ENCODE peak calls at places on chromosomes 2 and 18, in six cellular contexts. One of them, this sample, is unnamed.

GRCh38 chr2:53787255-53787910 is 539 bp downstream of the ERLEC1 start:
- DNase-seq in body of pancreas: no peak
- DNase-seq in cardiac fibroblast: no peak
- DNase-seq in GM12865: no peak
- DNase-seq in HFFc6: peak
- DNase-seq in CD8-positive, alpha-beta T cell: peak
- DNase-seq in this sample: no peak

GRCh38 chr2:3189961-3190360 is 187.7 kb downstream of the EIPR1 start:
- DNase-seq in body of pancreas: no peak
- DNase-seq in cardiac fibroblast: no peak
- DNase-seq in GM12865: peak
- DNase-seq in HFFc6: no peak
- DNase-seq in CD8-positive, alpha-beta T cell: no peak
- DNase-seq in this sample: no peak

GRCh38 chr18:27198036-27198435 is 12.9 kb upstream of the CHST9 start:
- DNase-seq in body of pancreas: no peak
- DNase-seq in cardiac fibroblast: no peak
- DNase-seq in GM12865: no peak
- DNase-seq in HFFc6: no peak
- DNase-seq in CD8-positive, alpha-beta T cell: no peak
- DNase-seq in this sample: no peak

GRCh38 chr2:160015746-160016145 is 46.7 kb downstream of the PLA2R1 start:
- DNase-seq in body of pancreas: no peak
- DNase-seq in cardiac fibroblast: peak
- DNase-seq in GM12865: no peak
- DNase-seq in HFFc6: peak
- DNase-seq in CD8-positive, alpha-beta T cell: no peak
- DNase-seq in this sample: no peak

GRCh38 chr18:23585007-23585871 is 1.1 kb downstream of the NPC1 start:
- DNase-seq in body of pancreas: no peak
- DNase-seq in cardiac fibroblast: peak
- DNase-seq in GM12865: peak
- DNase-seq in HFFc6: peak
- DNase-seq in CD8-positive, alpha-beta T cell: peak
- DNase-seq in this sample: no peak

GRCh38 chr2:129437775-129438174 is 541.7 kb upstream of the RAB6C start:
- DNase-seq in body of pancreas: no peak
- DNase-seq in cardiac fibroblast: no peak
- DNase-seq in GM12865: no peak
- DNase-seq in HFFc6: no peak
- DNase-seq in CD8-positive, alpha-beta T cell: no peak
- DNase-seq in this sample: no peak

GRCh38 chr2:216690451-216691209 is 4.7 kb downstream of the IGFBP5 start:
- DNase-seq in body of pancreas: no peak
- DNase-seq in cardiac fibroblast: peak
- DNase-seq in GM12865: no peak
- DNase-seq in HFFc6: peak
- DNase-seq in CD8-positive, alpha-beta T cell: no peak
- DNase-seq in this sample: no peak

GRCh38 chr18:59265246-59266018 is 7.8 kb downstream of the RAX start:
- DNase-seq in body of pancreas: no peak
- DNase-seq in cardiac fibroblast: no peak
- DNase-seq in GM12865: peak
- DNase-seq in HFFc6: no peak
- DNase-seq in CD8-positive, alpha-beta T cell: no peak
- DNase-seq in this sample: no peak

GRCh38 chr2:55056024-55056521 is 5.8 kb upstream of the RTN4 start:
- DNase-seq in body of pancreas: no peak
- DNase-seq in cardiac fibroblast: peak
- DNase-seq in GM12865: no peak
- DNase-seq in HFFc6: no peak
- DNase-seq in CD8-positive, alpha-beta T cell: no peak
- DNase-seq in this sample: no peak

GRCh38 chr18:47893047-47893446 is 37.4 kb downstream of the SMAD2 start:
- DNase-seq in body of pancreas: no peak
- DNase-seq in cardiac fibroblast: no peak
- DNase-seq in GM12865: no peak
- DNase-seq in HFFc6: no peak
- DNase-seq in CD8-positive, alpha-beta T cell: no peak
- DNase-seq in this sample: no peak

GRCh38 chr2:224401641-224402342 is at the start of gene FAM124B:
- DNase-seq in body of pancreas: peak
- DNase-seq in cardiac fibroblast: peak
- DNase-seq in GM12865: peak
- DNase-seq in HFFc6: peak
- DNase-seq in CD8-positive, alpha-beta T cell: peak
- DNase-seq in this sample: no peak

GRCh38 chr2:136919682-136920081 is 154.3 kb downstream of the THSD7B start:
- DNase-seq in body of pancreas: no peak
- DNase-seq in cardiac fibroblast: no peak
- DNase-seq in GM12865: no peak
- DNase-seq in HFFc6: no peak
- DNase-seq in CD8-positive, alpha-beta T cell: no peak
- DNase-seq in this sample: no peak

GRCh38 chr2:60317831-60318230 is 235.6 kb downstream of the BCL11A start:
- DNase-seq in body of pancreas: no peak
- DNase-seq in cardiac fibroblast: no peak
- DNase-seq in GM12865: peak
- DNase-seq in HFFc6: no peak
- DNase-seq in CD8-positive, alpha-beta T cell: no peak
- DNase-seq in this sample: no peak

GRCh38 chr2:17059452-17059851 is 393.8 kb upstream of the CYRIA start:
- DNase-seq in body of pancreas: no peak
- DNase-seq in cardiac fibroblast: no peak
- DNase-seq in GM12865: no peak
- DNase-seq in HFFc6: no peak
- DNase-seq in CD8-positive, alpha-beta T cell: no peak
- DNase-seq in this sample: no peak

GRCh38 chr18:26549103-26549485 is 741 bp upstream of the KCTD1 start:
- DNase-seq in body of pancreas: no peak
- DNase-seq in cardiac fibroblast: peak
- DNase-seq in GM12865: peak
- DNase-seq in HFFc6: peak
- DNase-seq in CD8-positive, alpha-beta T cell: no peak
- DNase-seq in this sample: peak

GRCh38 chr2:132390076-132390475 is 26.5 kb upstream of the GPR39 start:
- DNase-seq in body of pancreas: no peak
- DNase-seq in cardiac fibroblast: no peak
- DNase-seq in GM12865: no peak
- DNase-seq in HFFc6: no peak
- DNase-seq in CD8-positive, alpha-beta T cell: no peak
- DNase-seq in this sample: no peak

GRCh38 chr18:10461989-10462388 is 7.6 kb downstream of the APCDD1 start:
- DNase-seq in body of pancreas: no peak
- DNase-seq in cardiac fibroblast: no peak
- DNase-seq in GM12865: no peak
- DNase-seq in HFFc6: no peak
- DNase-seq in CD8-positive, alpha-beta T cell: no peak
- DNase-seq in this sample: no peak

GRCh38 chr2:44920751-44921150 is 20.8 kb upstream of the SIX3 start:
- DNase-seq in body of pancreas: no peak
- DNase-seq in cardiac fibroblast: no peak
- DNase-seq in GM12865: no peak
- DNase-seq in HFFc6: no peak
- DNase-seq in CD8-positive, alpha-beta T cell: no peak
- DNase-seq in this sample: no peak

GRCh38 chr18:54961016-54961423 is 1.8 kb upstream of the CCDC68 start:
- DNase-seq in body of pancreas: no peak
- DNase-seq in cardiac fibroblast: peak
- DNase-seq in GM12865: peak
- DNase-seq in HFFc6: no peak
- DNase-seq in CD8-positive, alpha-beta T cell: no peak
- DNase-seq in this sample: no peak

GRCh38 chr18:38493991-38494559 is 928.5 kb upstream of the CELF4 start:
- DNase-seq in body of pancreas: no peak
- DNase-seq in cardiac fibroblast: no peak
- DNase-seq in GM12865: peak
- DNase-seq in HFFc6: no peak
- DNase-seq in CD8-positive, alpha-beta T cell: no peak
- DNase-seq in this sample: no peak

GRCh38 chr2:239033801-239034560 is 186.1 kb downstream of the TWIST2 start:
- DNase-seq in body of pancreas: no peak
- DNase-seq in cardiac fibroblast: no peak
- DNase-seq in GM12865: no peak
- DNase-seq in HFFc6: no peak
- DNase-seq in CD8-positive, alpha-beta T cell: no peak
- DNase-seq in this sample: no peak

GRCh38 chr2:196066794-196067382 is 1.7 kb downstream of the DNAH7 start:
- DNase-seq in body of pancreas: no peak
- DNase-seq in cardiac fibroblast: peak
- DNase-seq in GM12865: peak
- DNase-seq in HFFc6: peak
- DNase-seq in CD8-positive, alpha-beta T cell: no peak
- DNase-seq in this sample: no peak

GRCh38 chr2:164984428-164984827 is 29.1 kb upstream of the SLC38A11 start:
- DNase-seq in body of pancreas: no peak
- DNase-seq in cardiac fibroblast: no peak
- DNase-seq in GM12865: no peak
- DNase-seq in HFFc6: peak
- DNase-seq in CD8-positive, alpha-beta T cell: no peak
- DNase-seq in this sample: no peak

GRCh38 chr2:113791697-113792590 is 35.5 kb upstream of the SLC35F5 start:
- DNase-seq in body of pancreas: no peak
- DNase-seq in cardiac fibroblast: no peak
- DNase-seq in GM12865: peak
- DNase-seq in HFFc6: peak
- DNase-seq in CD8-positive, alpha-beta T cell: no peak
- DNase-seq in this sample: no peak

GRCh38 chr2:240201861-240202260 is 61.4 kb upstream of the OTOS start:
- DNase-seq in body of pancreas: no peak
- DNase-seq in cardiac fibroblast: no peak
- DNase-seq in GM12865: no peak
- DNase-seq in HFFc6: no peak
- DNase-seq in CD8-positive, alpha-beta T cell: no peak
- DNase-seq in this sample: peak

GRCh38 chr18:9140381-9140780 is 3.8 kb downstream of the ANKRD12 start:
- DNase-seq in body of pancreas: no peak
- DNase-seq in cardiac fibroblast: no peak
- DNase-seq in GM12865: peak
- DNase-seq in HFFc6: no peak
- DNase-seq in CD8-positive, alpha-beta T cell: no peak
- DNase-seq in this sample: no peak

GRCh38 chr18:28003451-28003850 is 173.5 kb downstream of the CDH2 start:
- DNase-seq in body of pancreas: no peak
- DNase-seq in cardiac fibroblast: peak
- DNase-seq in GM12865: no peak
- DNase-seq in HFFc6: peak
- DNase-seq in CD8-positive, alpha-beta T cell: no peak
- DNase-seq in this sample: no peak

GRCh38 chr2:134258684-134259408 is 5.0 kb downstream of the MGAT5 start:
- DNase-seq in body of pancreas: no peak
- DNase-seq in cardiac fibroblast: no peak
- DNase-seq in GM12865: peak
- DNase-seq in HFFc6: no peak
- DNase-seq in CD8-positive, alpha-beta T cell: peak
- DNase-seq in this sample: no peak

GRCh38 chr2:79131687-79132086 is 11.4 kb downstream of the REG1A start:
- DNase-seq in body of pancreas: no peak
- DNase-seq in cardiac fibroblast: no peak
- DNase-seq in GM12865: no peak
- DNase-seq in HFFc6: no peak
- DNase-seq in CD8-positive, alpha-beta T cell: no peak
- DNase-seq in this sample: no peak

GRCh38 chr2:88115825-88116518 is 11.9 kb downstream of the FABP1 start:
- DNase-seq in body of pancreas: no peak
- DNase-seq in cardiac fibroblast: no peak
- DNase-seq in GM12865: no peak
- DNase-seq in HFFc6: no peak
- DNase-seq in CD8-positive, alpha-beta T cell: no peak
- DNase-seq in this sample: no peak

GRCh38 chr2:51224790-51225189 is 192.9 kb upstream of the NRXN1 start:
- DNase-seq in body of pancreas: no peak
- DNase-seq in cardiac fibroblast: no peak
- DNase-seq in GM12865: no peak
- DNase-seq in HFFc6: no peak
- DNase-seq in CD8-positive, alpha-beta T cell: no peak
- DNase-seq in this sample: no peak

GRCh38 chr2:18154812-18155211 is 276.3 kb downstream of the KCNS3 start:
- DNase-seq in body of pancreas: no peak
- DNase-seq in cardiac fibroblast: no peak
- DNase-seq in GM12865: no peak
- DNase-seq in HFFc6: peak
- DNase-seq in CD8-positive, alpha-beta T cell: no peak
- DNase-seq in this sample: no peak
- TF ChIP-seq CTCF in body of pancreas: no peak
- TF ChIP-seq CTCF in cardiac fibroblast: no peak
- TF ChIP-seq CTCF in GM12865: no peak
- TF ChIP-seq CTCF in HFFc6: peak
- TF ChIP-seq CTCF in CD8-positive, alpha-beta T cell: no peak
- TF ChIP-seq CTCF in this sample: no peak

GRCh38 chr18:37266290-37266689 is 299.3 kb downstream of the CELF4 start:
- DNase-seq in body of pancreas: no peak
- DNase-seq in cardiac fibroblast: no peak
- DNase-seq in GM12865: no peak
- DNase-seq in HFFc6: no peak
- DNase-seq in CD8-positive, alpha-beta T cell: no peak
- DNase-seq in this sample: no peak
- TF ChIP-seq CTCF in body of pancreas: no peak
- TF ChIP-seq CTCF in cardiac fibroblast: no peak
- TF ChIP-seq CTCF in GM12865: peak
- TF ChIP-seq CTCF in HFFc6: peak
- TF ChIP-seq CTCF in CD8-positive, alpha-beta T cell: no peak
- TF ChIP-seq CTCF in this sample: peak

GRCh38 chr18:45213040-45213333 is 402.3 kb upstream of the SLC14A2 start:
- DNase-seq in body of pancreas: no peak
- DNase-seq in cardiac fibroblast: no peak
- DNase-seq in GM12865: no peak
- DNase-seq in HFFc6: no peak
- DNase-seq in CD8-positive, alpha-beta T cell: no peak
- DNase-seq in this sample: no peak
- TF ChIP-seq CTCF in body of pancreas: no peak
- TF ChIP-seq CTCF in cardiac fibroblast: no peak
- TF ChIP-seq CTCF in GM12865: no peak
- TF ChIP-seq CTCF in HFFc6: peak
- TF ChIP-seq CTCF in CD8-positive, alpha-beta T cell: peak
- TF ChIP-seq CTCF in this sample: peak

GRCh38 chr2:9126540-9126939 is 80.1 kb upstream of the ASAP2 start:
- DNase-seq in body of pancreas: no peak
- DNase-seq in cardiac fibroblast: no peak
- DNase-seq in GM12865: no peak
- DNase-seq in HFFc6: no peak
- DNase-seq in CD8-positive, alpha-beta T cell: no peak
- DNase-seq in this sample: no peak

GRCh38 chr2:9123069-9123468 is 83.5 kb upstream of the ASAP2 start:
- DNase-seq in body of pancreas: no peak
- DNase-seq in cardiac fibroblast: no peak
- DNase-seq in GM12865: no peak
- DNase-seq in HFFc6: no peak
- DNase-seq in CD8-positive, alpha-beta T cell: no peak
- DNase-seq in this sample: no peak

GRCh38 chr2:9122367-9122766 is 84.2 kb upstream of the ASAP2 start:
- DNase-seq in body of pancreas: no peak
- DNase-seq in cardiac fibroblast: no peak
- DNase-seq in GM12865: no peak
- DNase-seq in HFFc6: no peak
- DNase-seq in CD8-positive, alpha-beta T cell: no peak
- DNase-seq in this sample: no peak

GRCh38 chr2:9124231-9124651 is 82.4 kb upstream of the ASAP2 start:
- DNase-seq in body of pancreas: no peak
- DNase-seq in cardiac fibroblast: no peak
- DNase-seq in GM12865: no peak
- DNase-seq in HFFc6: no peak
- DNase-seq in CD8-positive, alpha-beta T cell: no peak
- DNase-seq in this sample: no peak

GRCh38 chr2:9127316-9127715 is 79.3 kb upstream of the ASAP2 start:
- DNase-seq in body of pancreas: no peak
- DNase-seq in cardiac fibroblast: no peak
- DNase-seq in GM12865: no peak
- DNase-seq in HFFc6: no peak
- DNase-seq in CD8-positive, alpha-beta T cell: no peak
- DNase-seq in this sample: no peak
- TF ChIP-seq CTCF in body of pancreas: no peak
- TF ChIP-seq CTCF in cardiac fibroblast: no peak
- TF ChIP-seq CTCF in GM12865: no peak
- TF ChIP-seq CTCF in HFFc6: no peak
- TF ChIP-seq CTCF in CD8-positive, alpha-beta T cell: no peak
- TF ChIP-seq CTCF in this sample: no peak

This sample was measured in type B pancreatic cell.